ENCODE peak calls at places on chromosomes 13 and 19, in five cellular contexts. One of them, this sample, is unnamed.

GRCh38 chr13:36135876-36136275 is 4.7 kb upstream of the DCLK1 start:
- DNase-seq in body of pancreas: no peak
- DNase-seq in OCI-LY7: no peak
- DNase-seq in mucosa of descending colon: no peak
- DNase-seq in endodermal cell: no peak
- DNase-seq in this sample: no peak

GRCh38 chr13:41458939-41459753 is 1.8 kb downstream of the RGCC start:
- DNase-seq in body of pancreas: peak; percentile 25
- DNase-seq in OCI-LY7: peak; percentile 84
- DNase-seq in mucosa of descending colon: peak; percentile 67
- DNase-seq in endodermal cell: peak; percentile 74
- DNase-seq in this sample: peak; percentile 64

GRCh38 chr13:113351514-113352026 is 12.4 kb downstream of the GRTP1 start:
- DNase-seq in body of pancreas: no peak
- DNase-seq in OCI-LY7: no peak
- DNase-seq in mucosa of descending colon: no peak
- DNase-seq in endodermal cell: no peak
- DNase-seq in this sample: no peak

GRCh38 chr13:41694902-41695301 is 237.6 kb downstream of the RGCC start:
- DNase-seq in body of pancreas: peak; percentile 50
- DNase-seq in OCI-LY7: peak; percentile 45
- DNase-seq in mucosa of descending colon: peak; percentile 43
- DNase-seq in endodermal cell: no peak
- DNase-seq in this sample: no peak

GRCh38 chr13:26583662-26584061 is 26.2 kb downstream of the WASF3 start:
- DNase-seq in body of pancreas: no peak
- DNase-seq in OCI-LY7: no peak
- DNase-seq in mucosa of descending colon: no peak
- DNase-seq in endodermal cell: no peak
- DNase-seq in this sample: no peak

GRCh38 chr19:56348289-56348877 is 33.7 kb upstream of the ZSCAN5A start:
- DNase-seq in body of pancreas: no peak
- DNase-seq in OCI-LY7: peak; percentile 32
- DNase-seq in mucosa of descending colon: peak; percentile 32
- DNase-seq in endodermal cell: peak; percentile 54
- DNase-seq in this sample: no peak

GRCh38 chr13:42114912-42115311 is 66.5 kb downstream of the DGKH start:
- DNase-seq in body of pancreas: no peak
- DNase-seq in OCI-LY7: no peak
- DNase-seq in mucosa of descending colon: no peak
- DNase-seq in endodermal cell: no peak
- DNase-seq in this sample: no peak

GRCh38 chr19:623974-624373 is 9.4 kb downstream of the POLRMT start:
- DNase-seq in body of pancreas: no peak
- DNase-seq in OCI-LY7: no peak
- DNase-seq in mucosa of descending colon: no peak
- DNase-seq in endodermal cell: no peak
- DNase-seq in this sample: no peak

GRCh38 chr19:7480222-7480974 is 8.4 kb downstream of the PEX11G start:
- DNase-seq in body of pancreas: no peak
- DNase-seq in OCI-LY7: no peak
- DNase-seq in mucosa of descending colon: peak; percentile 16
- DNase-seq in endodermal cell: no peak
- DNase-seq in this sample: no peak

GRCh38 chr19:12695997-12696365 is 450 bp downstream of the FBXW9 start:
- DNase-seq in body of pancreas: no peak
- DNase-seq in OCI-LY7: peak; percentile 18
- DNase-seq in mucosa of descending colon: no peak
- DNase-seq in endodermal cell: no peak
- DNase-seq in this sample: no peak

GRCh38 chr19:43474487-43474886 is 9.1 kb upstream of the LYPD3 start:
- DNase-seq in body of pancreas: no peak
- DNase-seq in OCI-LY7: no peak
- DNase-seq in mucosa of descending colon: no peak
- DNase-seq in endodermal cell: no peak
- DNase-seq in this sample: no peak

GRCh38 chr19:35153701-35154534 is 617 bp upstream of the FXYD5 start:
- DNase-seq in body of pancreas: peak; percentile 43
- DNase-seq in OCI-LY7: peak; percentile 59
- DNase-seq in mucosa of descending colon: no peak
- DNase-seq in endodermal cell: peak; percentile 88
- DNase-seq in this sample: peak; percentile 79

GRCh38 chr13:28173793-28174192 is 35.4 kb downstream of the PAN3 start:
- DNase-seq in body of pancreas: no peak
- DNase-seq in OCI-LY7: no peak
- DNase-seq in mucosa of descending colon: no peak
- DNase-seq in endodermal cell: no peak
- DNase-seq in this sample: no peak

GRCh38 chr19:11457115-11457514 is 21.7 kb downstream of the PRKCSH start:
- DNase-seq in body of pancreas: no peak
- DNase-seq in OCI-LY7: no peak
- DNase-seq in mucosa of descending colon: no peak
- DNase-seq in endodermal cell: peak; percentile 60
- DNase-seq in this sample: no peak

GRCh38 chr13:67977081-67977480 is 746.9 kb upstream of the PCDH9 start:
- DNase-seq in body of pancreas: no peak
- DNase-seq in OCI-LY7: no peak
- DNase-seq in mucosa of descending colon: no peak
- DNase-seq in endodermal cell: no peak
- DNase-seq in this sample: no peak

GRCh38 chr13:100954430-100955361 is 280.1 kb upstream of the TMTC4 start:
- DNase-seq in body of pancreas: no peak
- DNase-seq in OCI-LY7: no peak
- DNase-seq in mucosa of descending colon: no peak
- DNase-seq in endodermal cell: no peak
- DNase-seq in this sample: no peak

DNA sequence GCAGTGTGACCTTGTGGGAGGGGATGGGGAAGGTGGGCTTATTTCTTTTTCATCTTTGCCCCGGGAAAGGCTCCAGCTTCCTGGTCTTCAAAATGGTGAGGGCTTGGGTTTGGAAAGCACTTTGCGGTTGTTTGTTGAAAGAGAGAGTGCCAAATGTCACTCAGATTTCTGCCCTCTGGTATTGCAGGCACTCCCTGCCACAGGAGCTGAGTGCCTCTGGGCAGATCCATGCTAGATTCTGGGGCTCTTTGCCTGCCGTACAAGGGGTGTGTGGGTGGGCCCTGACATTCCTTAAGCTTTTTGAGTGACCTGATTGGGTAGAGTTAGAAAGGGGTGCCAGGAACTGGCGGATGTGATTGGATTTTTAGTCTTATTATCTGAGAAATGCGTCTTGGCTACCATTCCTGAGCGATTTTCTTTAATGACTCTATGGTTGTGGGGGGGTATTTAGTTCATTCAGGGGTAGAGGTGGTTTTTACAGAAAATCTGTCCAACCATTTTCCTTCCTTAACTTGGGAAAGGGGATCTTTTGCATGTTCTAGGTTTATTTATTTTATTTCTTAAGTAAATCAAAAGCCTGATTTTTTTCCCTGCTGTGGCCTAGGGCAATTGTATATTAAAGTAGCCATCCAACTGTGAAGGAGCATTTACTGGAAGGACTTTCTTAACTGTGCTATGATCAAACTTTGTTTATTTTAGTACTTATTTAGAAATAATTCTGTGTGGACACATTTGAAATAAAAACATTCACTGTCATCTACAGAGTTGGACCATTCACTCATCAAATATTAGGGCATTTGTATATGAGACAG is 3.2 kb downstream of the ARHGAP35 start:
- DNase-seq in body of pancreas: peak; percentile 47
- DNase-seq in OCI-LY7: no peak
- DNase-seq in mucosa of descending colon: no peak
- DNase-seq in endodermal cell: peak; percentile 75
- DNase-seq in this sample: no peak
- H3K4me3 ChIP-seq in body of pancreas: no peak overlapping the region
- H3K4me3 ChIP-seq in OCI-LY7: peak overlapping the region; percentile 87
- H3K4me3 ChIP-seq in mucosa of descending colon: no peak overlapping the region
- H3K4me3 ChIP-seq in endodermal cell: peak overlapping the region; percentile 89
- H3K4me3 ChIP-seq in this sample: no peak overlapping the region

GRCh38 chr19:51948979-51949378 is 21.7 kb downstream of the ZNF613 start:
- DNase-seq in body of pancreas: no peak
- DNase-seq in OCI-LY7: no peak
- DNase-seq in mucosa of descending colon: no peak
- DNase-seq in endodermal cell: no peak
- DNase-seq in this sample: no peak

GRCh38 chr19:51946602-51947001 is 19.3 kb downstream of the ZNF613 start:
- DNase-seq in body of pancreas: no peak
- DNase-seq in OCI-LY7: no peak
- DNase-seq in mucosa of descending colon: no peak
- DNase-seq in endodermal cell: no peak
- DNase-seq in this sample: no peak

DNA sequence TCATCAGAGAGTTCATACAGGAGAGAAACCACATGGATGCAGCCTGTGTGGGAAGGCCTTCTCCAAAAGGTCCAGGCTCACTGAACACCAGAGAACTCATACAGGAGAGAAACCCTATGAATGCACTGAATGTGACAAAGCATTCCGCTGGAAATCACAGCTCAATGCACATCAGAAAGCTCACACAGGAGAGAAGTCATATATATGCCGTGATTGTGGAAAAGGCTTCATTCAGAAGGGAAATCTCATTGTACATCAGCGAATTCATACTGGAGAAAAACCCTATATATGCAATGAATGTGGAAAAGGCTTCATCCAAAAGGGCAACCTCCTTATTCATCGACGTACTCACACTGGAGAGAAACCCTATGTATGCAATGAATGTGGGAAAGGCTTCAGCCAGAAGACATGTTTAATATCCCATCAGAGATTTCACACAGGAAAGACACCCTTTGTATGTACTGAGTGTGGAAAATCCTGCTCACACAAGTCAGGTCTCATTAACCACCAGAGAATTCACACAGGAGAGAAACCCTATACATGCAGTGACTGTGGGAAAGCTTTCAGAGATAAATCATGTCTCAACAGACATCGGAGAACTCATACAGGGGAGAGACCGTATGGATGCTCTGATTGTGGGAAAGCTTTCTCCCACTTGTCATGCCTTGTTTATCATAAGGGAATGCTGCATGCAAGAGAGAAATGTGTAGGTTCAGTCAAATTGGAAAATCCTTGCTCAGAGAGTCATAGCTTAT is 17.7 kb downstream of the ZNF613 start:
- DNase-seq in body of pancreas: no peak
- DNase-seq in OCI-LY7: no peak
- DNase-seq in mucosa of descending colon: no peak
- DNase-seq in endodermal cell: no peak
- DNase-seq in this sample: no peak
- H3K9me3 ChIP-seq in body of pancreas: peaks cover 85% of the 10 kb centered on the region
- H3K9me3 ChIP-seq in OCI-LY7: peaks cover 28% of the 10 kb centered on the region
- H3K9me3 ChIP-seq in mucosa of descending colon: peaks cover 100% of the 10 kb centered on the region
- H3K9me3 ChIP-seq in endodermal cell: peaks cover 99% of the 10 kb centered on the region
- H3K9me3 ChIP-seq in this sample: peaks cover 96% of the 10 kb centered on the region

GRCh38 chr19:21141787-21142464 is at the start of gene ZNF431:
- DNase-seq in body of pancreas: peak; percentile 90
- DNase-seq in OCI-LY7: peak; percentile 96
- DNase-seq in mucosa of descending colon: peak; percentile 93
- DNase-seq in endodermal cell: peak; percentile 98
- DNase-seq in this sample: peak; percentile 92
- H3K4me3 ChIP-seq in body of pancreas: peak within 1 kb of the TSS; percentile 65
- H3K4me3 ChIP-seq in OCI-LY7: peak within 1 kb of the TSS; percentile 92
- H3K4me3 ChIP-seq in mucosa of descending colon: peak within 1 kb of the TSS; percentile 54
- H3K4me3 ChIP-seq in endodermal cell: peak within 1 kb of the TSS; percentile 92
- H3K4me3 ChIP-seq in this sample: peak within 1 kb of the TSS; percentile 87

DNA sequence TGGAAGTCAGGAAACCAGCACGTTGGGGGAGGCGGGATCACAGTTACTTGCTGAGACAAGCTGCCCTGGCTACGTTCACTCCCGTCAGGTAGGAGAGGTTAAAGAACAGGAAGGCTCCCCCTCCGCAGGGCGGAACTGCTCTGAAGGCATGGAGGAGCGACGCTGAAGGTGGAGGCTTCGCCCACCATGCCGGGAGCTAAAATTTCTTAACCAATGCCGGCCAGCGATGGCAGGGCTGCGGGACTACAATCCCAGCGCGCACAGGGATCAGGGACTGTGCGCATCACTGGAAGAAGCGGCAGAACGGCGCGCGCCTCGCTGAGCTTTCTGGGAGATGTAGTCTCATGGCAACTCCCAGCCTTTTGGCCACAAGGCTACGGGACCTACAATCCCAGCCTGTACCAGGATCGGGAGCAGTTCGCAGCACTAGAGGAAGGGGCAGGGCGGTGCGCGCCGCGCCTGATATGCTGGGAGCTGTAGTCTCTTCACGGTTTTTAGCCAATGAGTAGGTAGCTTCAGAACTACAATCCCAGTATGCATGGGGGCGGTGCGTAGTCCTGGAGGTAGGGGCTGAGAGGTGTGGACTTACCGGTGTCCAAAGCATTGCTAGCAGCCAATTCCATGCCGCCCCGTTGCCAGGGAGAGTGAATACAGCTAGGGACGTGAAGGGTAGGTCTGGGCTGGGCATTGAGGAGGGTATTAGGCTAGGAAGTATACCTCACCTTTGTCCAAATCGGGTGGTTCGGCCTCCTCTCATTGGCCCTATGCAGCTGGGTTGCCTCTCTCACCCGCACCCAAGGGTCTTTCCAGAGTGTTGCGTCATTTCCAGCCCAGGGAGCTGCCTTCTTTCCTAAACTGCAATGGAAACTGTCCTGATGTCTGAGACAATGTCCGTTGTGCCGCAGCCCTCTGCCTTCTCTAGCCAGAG is 12.8 kb upstream of the ZNF682 start:
- DNase-seq in body of pancreas: peak; percentile 98
- DNase-seq in OCI-LY7: no peak
- DNase-seq in mucosa of descending colon: peak; percentile 95
- DNase-seq in endodermal cell: peak; percentile 99
- DNase-seq in this sample: peak; percentile 95
- H3K9me3 ChIP-seq in body of pancreas: no peaks in the 10 kb centered on the region
- H3K9me3 ChIP-seq in OCI-LY7: no peaks in the 10 kb centered on the region
- H3K9me3 ChIP-seq in mucosa of descending colon: no peaks in the 10 kb centered on the region
- H3K9me3 ChIP-seq in endodermal cell: no peaks in the 10 kb centered on the region
- H3K9me3 ChIP-seq in this sample: no peaks in the 10 kb centered on the region

DNA sequence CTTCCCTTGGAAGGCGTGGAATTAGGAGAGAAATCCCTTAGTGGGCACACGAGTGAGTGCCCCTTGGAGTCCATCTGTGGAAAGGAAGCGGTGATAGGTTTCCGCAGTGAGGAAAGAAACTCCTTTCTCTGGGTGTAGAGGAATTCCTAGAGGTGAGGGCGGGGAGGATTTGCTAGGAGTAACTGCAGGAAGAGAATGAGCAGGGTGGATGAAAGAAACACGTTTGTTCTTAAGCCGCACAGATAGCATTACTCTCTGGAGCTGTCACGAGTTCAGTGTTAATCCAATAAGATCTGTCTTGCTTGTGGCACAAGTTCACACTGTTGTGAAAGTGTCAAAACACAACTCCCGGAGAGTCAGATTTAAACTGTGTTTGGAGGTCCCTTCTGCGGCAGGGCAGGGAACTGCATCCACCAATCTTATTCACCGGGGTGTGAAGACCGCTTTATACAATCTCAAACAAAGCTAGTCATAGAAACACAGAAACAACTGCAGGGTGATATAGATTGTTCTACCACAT is 1.2 kb downstream of the KL start:
- DNase-seq in body of pancreas: peak; percentile 15
- DNase-seq in OCI-LY7: peak; percentile 30
- DNase-seq in mucosa of descending colon: peak; percentile 53
- DNase-seq in endodermal cell: peak; percentile 76
- DNase-seq in this sample: peak; percentile 53
- H3K4me3 ChIP-seq in body of pancreas: no peak overlapping the region
- H3K4me3 ChIP-seq in OCI-LY7: no peak overlapping the region
- H3K4me3 ChIP-seq in mucosa of descending colon: no peak overlapping the region
- H3K4me3 ChIP-seq in endodermal cell: peak overlapping the region; percentile 61
- H3K4me3 ChIP-seq in this sample: peak overlapping the region; percentile 54

This sample was measured in Peyer's patch.